ENCODE peak calls at places on chromosomes 1 and 21, in ten cellular contexts. One of them, this sample, is unnamed.

GRCh38 chr1:6097824-6098223 is 52.1 kb downstream of the KCNAB2 start:
- DNase-seq in fibroblast of the aortic adventitia: no peak
- DNase-seq in astrocyte: no peak
- DNase-seq in fibroblast of mammary gland: no peak
- DNase-seq in uterus: no peak
- DNase-seq in prostate gland: no peak
- DNase-seq in brain microvascular endothelial cell: no peak
- DNase-seq in endothelial cell of umbilical vein: no peak
- DNase-seq in IMR-90: no peak
- DNase-seq in right lobe of liver: no peak
- DNase-seq in this sample: no peak

GRCh38 chr1:16237343-16237830 is 404 bp upstream of the CPLANE2 start:
- DNase-seq in right lobe of liver: no peak
- DNase-seq in fibroblast of mammary gland: peak
- DNase-seq in brain microvascular endothelial cell: no peak
- DNase-seq in IMR-90: peak
- DNase-seq in astrocyte: peak
- DNase-seq in uterus: no peak
- DNase-seq in endothelial cell of umbilical vein: no peak
- DNase-seq in fibroblast of the aortic adventitia: peak
- DNase-seq in prostate gland: no peak
- DNase-seq in this sample: peak

GRCh38 chr21:44199448-44199847 is 41.3 kb downstream of the ICOSLG start:
- DNase-seq in endothelial cell of umbilical vein: no peak
- DNase-seq in prostate gland: no peak
- DNase-seq in fibroblast of the aortic adventitia: no peak
- DNase-seq in fibroblast of mammary gland: no peak
- DNase-seq in right lobe of liver: no peak
- DNase-seq in uterus: no peak
- DNase-seq in brain microvascular endothelial cell: no peak
- DNase-seq in IMR-90: no peak
- DNase-seq in astrocyte: no peak
- DNase-seq in this sample: no peak

GRCh38 chr1:204359131-204359473 is 627 bp downstream of the PLEKHA6 start:
- DNase-seq in endothelial cell of umbilical vein: no peak
- DNase-seq in fibroblast of the aortic adventitia: no peak
- DNase-seq in uterus: no peak
- DNase-seq in fibroblast of mammary gland: no peak
- DNase-seq in brain microvascular endothelial cell: no peak
- DNase-seq in prostate gland: no peak
- DNase-seq in right lobe of liver: no peak
- DNase-seq in astrocyte: no peak
- DNase-seq in IMR-90: no peak
- DNase-seq in this sample: no peak

GRCh38 chr1:161486806-161487482 is 18.3 kb upstream of the FCGR2A start:
- DNase-seq in IMR-90: peak
- DNase-seq in prostate gland: no peak
- DNase-seq in fibroblast of mammary gland: peak
- DNase-seq in endothelial cell of umbilical vein: peak
- DNase-seq in astrocyte: peak
- DNase-seq in right lobe of liver: no peak
- DNase-seq in uterus: peak
- DNase-seq in brain microvascular endothelial cell: peak
- DNase-seq in fibroblast of the aortic adventitia: peak
- DNase-seq in this sample: peak

GRCh38 chr1:151846686-151847227 is 6.8 kb downstream of the THEM5 start:
- DNase-seq in prostate gland: no peak
- DNase-seq in uterus: no peak
- DNase-seq in right lobe of liver: peak
- DNase-seq in fibroblast of mammary gland: no peak
- DNase-seq in IMR-90: no peak
- DNase-seq in brain microvascular endothelial cell: no peak
- DNase-seq in astrocyte: no peak
- DNase-seq in endothelial cell of umbilical vein: no peak
- DNase-seq in fibroblast of the aortic adventitia: no peak
- DNase-seq in this sample: no peak

GRCh38 chr1:117605164-117605810 is 561 bp upstream of the TENT5C start:
- DNase-seq in astrocyte: peak
- DNase-seq in prostate gland: peak
- DNase-seq in fibroblast of the aortic adventitia: peak
- DNase-seq in brain microvascular endothelial cell: peak
- DNase-seq in IMR-90: no peak
- DNase-seq in fibroblast of mammary gland: no peak
- DNase-seq in right lobe of liver: peak
- DNase-seq in endothelial cell of umbilical vein: no peak
- DNase-seq in uterus: no peak
- DNase-seq in this sample: peak

GRCh38 chr1:51302746-51303145 is 27.6 kb downstream of the TTC39A start:
- DNase-seq in IMR-90: no peak
- DNase-seq in fibroblast of the aortic adventitia: no peak
- DNase-seq in fibroblast of mammary gland: no peak
- DNase-seq in endothelial cell of umbilical vein: no peak
- DNase-seq in astrocyte: no peak
- DNase-seq in uterus: no peak
- DNase-seq in brain microvascular endothelial cell: no peak
- DNase-seq in right lobe of liver: no peak
- DNase-seq in prostate gland: no peak
- DNase-seq in this sample: no peak

GRCh38 chr1:151458936-151459330 is 361 bp downstream of the POGZ start:
- DNase-seq in prostate gland: peak
- DNase-seq in right lobe of liver: peak
- DNase-seq in astrocyte: peak
- DNase-seq in IMR-90: peak
- DNase-seq in fibroblast of the aortic adventitia: peak
- DNase-seq in endothelial cell of umbilical vein: peak
- DNase-seq in fibroblast of mammary gland: peak
- DNase-seq in brain microvascular endothelial cell: peak
- DNase-seq in uterus: peak
- DNase-seq in this sample: peak

GRCh38 chr1:162366149-162366548 is 10.5 kb downstream of the SPATA46 start:
- DNase-seq in astrocyte: no peak
- DNase-seq in endothelial cell of umbilical vein: no peak
- DNase-seq in prostate gland: no peak
- DNase-seq in uterus: no peak
- DNase-seq in fibroblast of the aortic adventitia: no peak
- DNase-seq in brain microvascular endothelial cell: no peak
- DNase-seq in right lobe of liver: peak
- DNase-seq in IMR-90: no peak
- DNase-seq in fibroblast of mammary gland: peak
- DNase-seq in this sample: no peak

GRCh38 chr1:155485222-155485621 is 77.4 kb downstream of the ASH1L start:
- DNase-seq in fibroblast of the aortic adventitia: no peak
- DNase-seq in IMR-90: no peak
- DNase-seq in fibroblast of mammary gland: no peak
- DNase-seq in prostate gland: no peak
- DNase-seq in right lobe of liver: no peak
- DNase-seq in endothelial cell of umbilical vein: no peak
- DNase-seq in astrocyte: no peak
- DNase-seq in brain microvascular endothelial cell: no peak
- DNase-seq in uterus: no peak
- DNase-seq in this sample: no peak

GRCh38 chr1:69540052-69540451 is 27.7 kb upstream of the LRRC7 start:
- DNase-seq in IMR-90: no peak
- DNase-seq in astrocyte: no peak
- DNase-seq in endothelial cell of umbilical vein: no peak
- DNase-seq in uterus: no peak
- DNase-seq in brain microvascular endothelial cell: no peak
- DNase-seq in right lobe of liver: no peak
- DNase-seq in fibroblast of the aortic adventitia: no peak
- DNase-seq in prostate gland: no peak
- DNase-seq in fibroblast of mammary gland: no peak
- DNase-seq in this sample: no peak

GRCh38 chr1:203522237-203522636 is 28.3 kb downstream of the OPTC start:
- DNase-seq in prostate gland: no peak
- DNase-seq in fibroblast of the aortic adventitia: no peak
- DNase-seq in endothelial cell of umbilical vein: no peak
- DNase-seq in astrocyte: no peak
- DNase-seq in fibroblast of mammary gland: no peak
- DNase-seq in IMR-90: no peak
- DNase-seq in uterus: no peak
- DNase-seq in brain microvascular endothelial cell: no peak
- DNase-seq in right lobe of liver: no peak
- DNase-seq in this sample: no peak

GRCh38 chr1:33334081-33334552 is 13.2 kb upstream of the A3GALT2 start:
- DNase-seq in astrocyte: no peak
- DNase-seq in uterus: peak
- DNase-seq in brain microvascular endothelial cell: no peak
- DNase-seq in right lobe of liver: peak
- DNase-seq in endothelial cell of umbilical vein: no peak
- DNase-seq in fibroblast of the aortic adventitia: peak
- DNase-seq in IMR-90: no peak
- DNase-seq in fibroblast of mammary gland: peak
- DNase-seq in prostate gland: no peak
- DNase-seq in this sample: peak

GRCh38 chr1:4963251-4963650 is 308.8 kb downstream of the AJAP1 start:
- DNase-seq in endothelial cell of umbilical vein: no peak
- DNase-seq in brain microvascular endothelial cell: peak
- DNase-seq in IMR-90: no peak
- DNase-seq in prostate gland: no peak
- DNase-seq in fibroblast of mammary gland: peak
- DNase-seq in uterus: no peak
- DNase-seq in astrocyte: peak
- DNase-seq in right lobe of liver: no peak
- DNase-seq in fibroblast of the aortic adventitia: no peak
- DNase-seq in this sample: no peak

GRCh38 chr21:15730484-15731242 is 881 bp downstream of the USP25 start:
- DNase-seq in endothelial cell of umbilical vein: peak
- DNase-seq in fibroblast of mammary gland: no peak
- DNase-seq in fibroblast of the aortic adventitia: peak
- DNase-seq in astrocyte: no peak
- DNase-seq in IMR-90: no peak
- DNase-seq in prostate gland: peak
- DNase-seq in uterus: no peak
- DNase-seq in right lobe of liver: peak
- DNase-seq in brain microvascular endothelial cell: no peak
- DNase-seq in this sample: no peak

GRCh38 chr1:227351443-227351842 is 33.2 kb upstream of the CDC42BPA start:
- DNase-seq in uterus: no peak
- DNase-seq in fibroblast of mammary gland: peak
- DNase-seq in right lobe of liver: no peak
- DNase-seq in fibroblast of the aortic adventitia: peak
- DNase-seq in astrocyte: peak
- DNase-seq in brain microvascular endothelial cell: no peak
- DNase-seq in prostate gland: peak
- DNase-seq in endothelial cell of umbilical vein: peak
- DNase-seq in IMR-90: peak
- DNase-seq in this sample: peak

DNA sequence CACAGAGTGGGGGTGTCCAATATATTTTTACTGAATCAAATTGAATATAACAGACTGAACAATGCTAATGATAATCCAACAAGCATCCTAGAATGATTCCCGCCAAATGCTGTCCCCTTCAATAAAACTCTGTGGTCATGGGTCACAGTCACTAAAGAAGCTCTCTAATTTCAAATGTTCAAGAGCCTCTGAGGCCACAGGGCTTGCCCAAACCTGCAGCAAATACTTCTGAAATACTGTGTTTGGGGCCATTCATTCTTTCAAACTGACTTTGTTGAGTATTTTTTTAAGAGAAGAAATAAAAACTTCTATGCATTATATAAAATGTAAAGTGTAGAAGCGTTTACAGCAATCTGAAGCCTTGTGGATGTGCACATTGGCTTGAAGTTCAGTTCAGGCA is 7.6 kb upstream of the BEND5 start:
- DNase-seq in prostate gland: peak
- DNase-seq in uterus: no peak
- DNase-seq in fibroblast of the aortic adventitia: no peak
- DNase-seq in endothelial cell of umbilical vein: no peak
- DNase-seq in fibroblast of mammary gland: no peak
- DNase-seq in IMR-90: no peak
- DNase-seq in right lobe of liver: no peak
- DNase-seq in astrocyte: no peak
- DNase-seq in brain microvascular endothelial cell: no peak
- DNase-seq in this sample: no peak
- H3K4me3 ChIP-seq in prostate gland: no peak
- H3K4me3 ChIP-seq in uterus: no peak
- H3K4me3 ChIP-seq in fibroblast of the aortic adventitia: no peak
- H3K4me3 ChIP-seq in endothelial cell of umbilical vein: no peak
- H3K4me3 ChIP-seq in fibroblast of mammary gland: no peak
- H3K4me3 ChIP-seq in IMR-90: no peak
- H3K4me3 ChIP-seq in right lobe of liver: no peak
- H3K4me3 ChIP-seq in astrocyte: no peak
- H3K4me3 ChIP-seq in brain microvascular endothelial cell: no peak
- H3K4me3 ChIP-seq in this sample: no peak

DNA sequence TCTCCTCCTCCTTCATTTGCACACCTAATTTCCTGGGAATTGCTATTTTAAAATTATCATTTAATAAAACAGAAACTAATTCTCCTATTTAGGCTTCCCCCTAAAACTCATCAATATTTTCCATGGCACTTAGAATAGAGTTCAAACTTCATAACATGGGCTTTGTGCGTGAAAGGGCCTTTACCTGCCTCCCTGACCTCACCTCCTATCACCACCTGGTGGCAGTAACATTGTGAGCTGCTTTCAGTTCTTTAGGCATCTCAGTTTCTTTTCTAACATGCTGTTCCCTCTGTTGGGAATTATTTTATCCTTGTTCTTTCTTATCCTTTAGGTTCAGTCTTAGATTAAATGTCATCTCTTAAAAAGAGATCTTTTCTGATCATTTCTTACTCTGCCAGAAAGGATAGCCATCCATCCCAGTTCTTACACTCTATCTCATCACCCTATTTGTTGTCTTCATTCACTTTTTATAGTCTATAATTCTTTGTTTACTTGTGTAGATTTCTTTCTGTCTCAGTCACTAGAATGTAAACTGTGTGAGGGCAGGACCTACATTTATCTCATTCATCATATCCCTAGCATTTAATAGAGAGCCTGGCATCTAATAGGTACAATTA is 133.8 kb upstream of the KIAA1614 start:
- DNase-seq in astrocyte: no peak
- DNase-seq in prostate gland: no peak
- DNase-seq in right lobe of liver: peak
- DNase-seq in IMR-90: no peak
- DNase-seq in uterus: no peak
- DNase-seq in fibroblast of the aortic adventitia: no peak
- DNase-seq in fibroblast of mammary gland: no peak
- DNase-seq in endothelial cell of umbilical vein: no peak
- DNase-seq in brain microvascular endothelial cell: no peak
- DNase-seq in this sample: no peak
- TF ChIP-seq CTCF in astrocyte: peak
- TF ChIP-seq CTCF in prostate gland: no peak
- TF ChIP-seq CTCF in right lobe of liver: peak
- TF ChIP-seq CTCF in IMR-90: peak
- TF ChIP-seq CTCF in uterus: no peak
- TF ChIP-seq CTCF in fibroblast of the aortic adventitia: peak
- TF ChIP-seq CTCF in fibroblast of mammary gland: peak
- TF ChIP-seq CTCF in endothelial cell of umbilical vein: peak
- TF ChIP-seq CTCF in brain microvascular endothelial cell: peak
- TF ChIP-seq CTCF in this sample: peak

GRCh38 chr1:10378071-10378841 is 20.6 kb upstream of the PGD start:
- DNase-seq in astrocyte: peak
- DNase-seq in fibroblast of mammary gland: peak
- DNase-seq in IMR-90: peak
- DNase-seq in fibroblast of the aortic adventitia: peak
- DNase-seq in brain microvascular endothelial cell: peak
- DNase-seq in endothelial cell of umbilical vein: peak
- DNase-seq in right lobe of liver: peak
- DNase-seq in uterus: no peak
- DNase-seq in prostate gland: no peak
- DNase-seq in this sample: peak
- H3K4me3 ChIP-seq in astrocyte: no peak
- H3K4me3 ChIP-seq in fibroblast of mammary gland: no peak
- H3K4me3 ChIP-seq in IMR-90: no peak
- H3K4me3 ChIP-seq in fibroblast of the aortic adventitia: no peak
- H3K4me3 ChIP-seq in brain microvascular endothelial cell: no peak
- H3K4me3 ChIP-seq in endothelial cell of umbilical vein: no peak
- H3K4me3 ChIP-seq in right lobe of liver: no peak
- H3K4me3 ChIP-seq in uterus: no peak
- H3K4me3 ChIP-seq in prostate gland: no peak
- H3K4me3 ChIP-seq in this sample: no peak

GRCh38 chr1:178768423-178768822 is 43.4 kb downstream of the RALGPS2 start:
- DNase-seq in IMR-90: no peak
- DNase-seq in uterus: no peak
- DNase-seq in endothelial cell of umbilical vein: no peak
- DNase-seq in astrocyte: peak
- DNase-seq in prostate gland: no peak
- DNase-seq in fibroblast of mammary gland: peak
- DNase-seq in right lobe of liver: no peak
- DNase-seq in fibroblast of the aortic adventitia: peak
- DNase-seq in brain microvascular endothelial cell: no peak
- DNase-seq in this sample: peak
- TF ChIP-seq CTCF in IMR-90: peak
- TF ChIP-seq CTCF in uterus: peak
- TF ChIP-seq CTCF in endothelial cell of umbilical vein: peak
- TF ChIP-seq CTCF in astrocyte: peak
- TF ChIP-seq CTCF in prostate gland: peak
- TF ChIP-seq CTCF in fibroblast of mammary gland: peak
- TF ChIP-seq CTCF in right lobe of liver: peak
- TF ChIP-seq CTCF in fibroblast of the aortic adventitia: peak
- TF ChIP-seq CTCF in brain microvascular endothelial cell: peak
- TF ChIP-seq CTCF in this sample: peak

This sample was measured in foreskin fibroblast.